ENCODE peak calls at places on chromosomes 1 and 21, in five cellular contexts. D is psoas muscle, Q is heart left ventricle, Y is upper lobe of right lung, W is H9. V is an unnamed sample. For H3K4me1, the result is how much of the 10 kb centered on the place peaks cover.

GRCh38 chr21:46118305-46118870 is 20.5 kb downstream of the COL6A2 start:
- DNase-seq in D (peak), Q (peak), Y (peak), W (peak), V (peak)

GRCh38 chr21:37257526-37257966 is 9.6 kb downstream of the VPS26C start:
- DNase-seq in D (peak), Q (peak), Y (peak), W (no peak), V (peak)

GRCh38 chr1:169124459-169124858 is 18.0 kb downstream of the ATP1B1 start:
- DNase-seq in D (no peak), Q (no peak), Y (no peak), W (no peak), V (no peak)

GRCh38 chr21:34912022-34912933 is 136.8 kb downstream of the RUNX1 start:
- DNase-seq in D (no peak), Q (no peak), Y (no peak), W (no peak), V (no peak)

GRCh38 chr1:42423621-42424200 is 32.1 kb downstream of the ZMYND12 start:
- DNase-seq in D (no peak), Q (no peak), Y (no peak), W (no peak), V (no peak)

GRCh38 chr21:42028754-42029385 is 18.7 kb upstream of the ZBTB21 start:
- DNase-seq in D (no peak), Q (no peak), Y (no peak), W (no peak), V (no peak)

GRCh38 chr1:161706483-161707347 is at the start of gene FCRLA:
- DNase-seq in D (no peak), Q (peak), Y (no peak), W (no peak), V (no peak)

GRCh38 chr21:43364851-43365424 is 62.0 kb downstream of the SIK1 start:
- DNase-seq in D (no peak), Q (no peak), Y (no peak), W (no peak), V (no peak)

GRCh38 chr1:2393471-2393877 is 1.8 kb downstream of the RER1 start:
- DNase-seq in D (no peak), Q (no peak), Y (no peak), W (no peak), V (no peak)

DNA sequence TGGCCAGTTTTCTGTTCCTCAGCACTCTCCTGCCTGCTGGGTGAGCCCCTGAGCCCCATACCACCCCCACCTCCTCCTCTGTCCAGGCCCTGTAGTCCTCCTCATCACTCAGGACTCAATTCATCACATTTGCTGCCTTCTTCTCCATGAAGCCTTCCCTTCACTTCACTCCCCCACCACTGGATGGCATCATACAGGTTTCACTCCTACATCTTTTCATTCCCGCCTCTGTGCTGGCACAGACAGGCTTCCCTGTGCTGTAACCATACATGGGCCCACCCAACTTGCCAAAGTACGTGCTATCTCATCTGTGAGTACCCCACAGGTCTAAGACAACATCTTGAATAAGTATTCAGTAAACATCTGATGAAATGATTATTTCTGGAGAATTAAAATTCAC is 56.9 kb downstream of the SLC45A1 start:
- DNase-seq in D (no peak), Q (no peak), Y (no peak), W (peak), V (peak)
- H3K4me1 ChIP-seq in D (half or more), Q (half or more), Y (half or more), W (under half), V (half or more)

GRCh38 chr1:92934395-92935378 is 26.6 kb downstream of the DIPK1A start:
- DNase-seq in D (no peak), Q (peak), Y (no peak), W (no peak), V (peak)
- H3K27ac ChIP-seq in D (peak), Q (peak), Y (no peak), W (no peak), V (no peak)

DNA sequence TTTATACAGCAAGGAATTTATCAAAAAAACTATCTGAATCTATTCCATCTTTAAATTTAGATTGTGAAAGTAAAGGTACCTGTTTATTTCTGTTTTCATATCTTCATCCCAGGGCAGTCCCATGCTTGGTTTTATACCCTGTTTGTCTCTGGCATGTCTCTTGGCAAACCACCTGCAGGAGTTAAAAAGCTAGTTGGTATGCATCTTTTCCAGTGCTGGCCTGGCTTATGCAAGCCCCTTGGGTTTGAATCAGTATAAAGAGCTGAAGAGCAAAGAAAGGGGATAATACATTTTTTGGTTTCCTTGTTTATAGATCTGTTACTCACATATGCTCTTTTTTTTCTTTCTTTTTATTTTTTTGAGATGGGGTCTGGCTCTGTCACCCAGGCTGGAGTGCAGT is 37.8 kb downstream of the LRRC8C start:
- DNase-seq in D (no peak), Q (no peak), Y (no peak), W (no peak), V (no peak)
- H3K4me1 ChIP-seq in D (under half), Q (under half), Y (under half), W (under half), V (under half)

GRCh38 chr1:101175886-101176285 is 60.9 kb upstream of the S1PR1 start:
- DNase-seq in D (no peak), Q (no peak), Y (no peak), W (no peak), V (no peak)
- H3K27ac ChIP-seq in D (no peak), Q (peak), Y (no peak), W (no peak), V (no peak)